ENCODE peak calls at places on chromosomes 12 and 14, in nine cellular contexts. S is naive thymus-derived CD4-positive, alpha-beta T cell; R is OCI-LY7; J is mucosa of descending colon; F is NT2/D1; I is transverse colon; M is Caco-2; L is cardiac muscle cell; G is right cardiac atrium. U is an unnamed sample.

GRCh38 chr12:79296871-79297270 is 393.9 kb downstream of the PAWR start:
- DNase-seq in L (no peak), F (no peak), J (no peak), I (no peak), G (no peak), S (no peak), R (no peak), M (no peak), U (no peak)

GRCh38 chr12:132614861-132615578 is 3.6 kb upstream of the P2RX2 start:
- DNase-seq in J (peak; percentile 78), M (peak; percentile 81), R (peak; percentile 84), I (peak; percentile 84), S (peak; percentile 65), L (peak; percentile 88), F (peak; percentile 82), G (peak; percentile 81), U (peak; percentile 85)

GRCh38 chr14:67420102-67420739 is 8.3 kb upstream of the PLEK2 start:
- DNase-seq in G (no peak), I (peak; percentile 51), J (no peak), R (peak; percentile 67), M (no peak), F (no peak), S (no peak), L (no peak), U (peak; percentile 25)

GRCh38 chr12:27619308-27619707 is 76.9 kb upstream of the REP15 start:
- DNase-seq in G (no peak), I (no peak), L (no peak), S (no peak), R (no peak), M (no peak), F (no peak), J (no peak), U (no peak)

GRCh38 chr14:64654931-64655330 is 49.3 kb upstream of the PLEKHG3 start:
- DNase-seq in F (no peak), R (no peak), S (no peak), G (no peak), M (no peak), L (no peak), I (no peak), J (no peak), U (no peak)

GRCh38 chr14:34301107-34301734 is 160.8 kb downstream of the SPTSSA start:
- DNase-seq in G (no peak), L (peak; percentile 55), I (no peak), S (no peak), F (peak; percentile 32), R (peak; percentile 42), J (no peak), M (no peak), U (no peak)

GRCh38 chr14:53306267-53306721 is 153.2 kb upstream of the DDHD1 start:
- DNase-seq in S (no peak), F (no peak), R (peak; percentile 40), M (peak; percentile 47), I (peak; percentile 22), G (peak; percentile 45), L (peak; percentile 59), J (peak; percentile 56), U (peak; percentile 67)

GRCh38 chr14:78405071-78405856 is 235.1 kb downstream of the NRXN3 start:
- DNase-seq in M (no peak), J (no peak), L (no peak), F (no peak), S (no peak), I (no peak), R (no peak), G (no peak), U (no peak)

GRCh38 chr12:96049096-96049495 is 13.7 kb upstream of the LTA4H start:
- DNase-seq in R (no peak), M (no peak), F (no peak), S (no peak), J (no peak), G (no peak), L (no peak), I (no peak), U (no peak)

GRCh38 chr12:26252946-26253345 is 57.6 kb downstream of the SSPN start:
- DNase-seq in G (no peak), S (no peak), L (no peak), M (no peak), I (no peak), R (no peak), F (no peak), J (no peak), U (no peak)

GRCh38 chr12:124667671-124668337 is 100.4 kb upstream of the NCOR2 start:
- DNase-seq in I (no peak), S (no peak), G (no peak), L (no peak), J (no peak), F (no peak), M (peak; percentile 78), R (no peak), U (no peak)

GRCh38 chr14:102717211-102717610 is 60.0 kb upstream of the TRAF3 start:
- DNase-seq in R (no peak), G (no peak), M (no peak), S (no peak), J (no peak), F (no peak), L (no peak), I (no peak), U (no peak)

GRCh38 chr12:33012226-33012625 is 115.6 kb upstream of the PKP2 start:
- DNase-seq in L (no peak), M (peak; percentile 85), J (no peak), I (no peak), S (no peak), G (no peak), R (no peak), F (no peak), U (no peak)

GRCh38 chr12:80239867-80240266 is 140.5 kb downstream of the OTOGL start:
- DNase-seq in J (no peak), G (no peak), S (no peak), R (no peak), M (no peak), L (no peak), F (no peak), I (no peak), U (no peak)

GRCh38 chr12:31773867-31774266 is 45.0 kb upstream of the AMN1 start:
- DNase-seq in F (no peak), M (peak; percentile 78), I (no peak), S (no peak), G (no peak), R (peak; percentile 64), J (no peak), L (peak; percentile 44), U (no peak)

GRCh38 chr12:13784504-13784903 is 196.9 kb downstream of the GRIN2B start:
- DNase-seq in I (no peak), R (no peak), L (no peak), J (no peak), G (no peak), S (no peak), F (no peak), M (no peak), U (peak; percentile 17)

GRCh38 chr14:68449565-68450295 is 343.1 kb downstream of the ZFP36L1 start:
- DNase-seq in M (no peak), G (no peak), I (no peak), F (peak; percentile 80), R (peak; percentile 42), J (no peak), S (no peak), L (no peak), U (no peak)

GRCh38 chr12:27081668-27082091 is 698 bp downstream of the C12orf71 start:
- DNase-seq in S (no peak), M (peak; percentile 43), J (no peak), G (peak; percentile 19), I (no peak), L (no peak), F (peak; percentile 16), R (no peak), U (no peak)

GRCh38 chr12:88472775-88473174 is 107.5 kb downstream of the KITLG start:
- DNase-seq in G (no peak), J (no peak), F (no peak), S (no peak), M (no peak), L (no peak), R (no peak), I (no peak), U (no peak)

DNA sequence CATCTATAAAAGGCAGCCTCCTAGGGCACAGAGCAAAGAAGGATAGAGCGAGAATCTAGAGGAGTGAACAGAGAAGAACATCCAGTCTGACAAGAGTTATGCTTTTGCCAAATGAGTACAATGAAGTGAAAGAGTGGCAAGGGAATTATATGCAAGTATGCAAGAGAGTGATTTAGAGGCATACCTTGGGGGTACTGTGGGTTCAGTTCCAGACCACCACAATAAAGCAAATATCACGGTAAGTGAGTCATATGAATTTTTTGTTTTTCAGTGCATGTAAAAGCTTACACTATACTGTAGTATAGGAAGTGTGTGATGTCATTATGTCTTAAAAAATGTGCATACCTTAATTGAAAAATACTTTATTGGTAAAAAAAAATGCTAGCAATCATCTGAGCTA is 101.4 kb downstream of the SLC38A1 start:
- DNase-seq in I (no peak), M (no peak), L (no peak), R (no peak), S (no peak), G (no peak), J (no peak), F (no peak), U (no peak)
- H3K4me1 ChIP-seq in I (no peaks in the 10 kb centered on the region), M (no peaks in the 10 kb centered on the region), L (no peaks in the 10 kb centered on the region), R (no peaks in the 10 kb centered on the region), S (no peaks in the 10 kb centered on the region), G (no peaks in the 10 kb centered on the region), J (no peaks in the 10 kb centered on the region), F (no peaks in the 10 kb centered on the region), U (no peaks in the 10 kb centered on the region)

GRCh38 chr14:72889366-72889765 is 4.5 kb downstream of the DPF3 start:
- DNase-seq in R (no peak), M (no peak), G (no peak), F (no peak), L (peak; percentile 94), I (no peak), S (no peak), J (no peak), U (no peak)
- H3K4me3 ChIP-seq in R (no peak overlapping the region), M (no peak overlapping the region), G (no peak overlapping the region), F (no peak overlapping the region), L (no peak overlapping the region), I (no peak overlapping the region), S (no peak overlapping the region), J (no peak overlapping the region), U (no peak overlapping the region)

DNA sequence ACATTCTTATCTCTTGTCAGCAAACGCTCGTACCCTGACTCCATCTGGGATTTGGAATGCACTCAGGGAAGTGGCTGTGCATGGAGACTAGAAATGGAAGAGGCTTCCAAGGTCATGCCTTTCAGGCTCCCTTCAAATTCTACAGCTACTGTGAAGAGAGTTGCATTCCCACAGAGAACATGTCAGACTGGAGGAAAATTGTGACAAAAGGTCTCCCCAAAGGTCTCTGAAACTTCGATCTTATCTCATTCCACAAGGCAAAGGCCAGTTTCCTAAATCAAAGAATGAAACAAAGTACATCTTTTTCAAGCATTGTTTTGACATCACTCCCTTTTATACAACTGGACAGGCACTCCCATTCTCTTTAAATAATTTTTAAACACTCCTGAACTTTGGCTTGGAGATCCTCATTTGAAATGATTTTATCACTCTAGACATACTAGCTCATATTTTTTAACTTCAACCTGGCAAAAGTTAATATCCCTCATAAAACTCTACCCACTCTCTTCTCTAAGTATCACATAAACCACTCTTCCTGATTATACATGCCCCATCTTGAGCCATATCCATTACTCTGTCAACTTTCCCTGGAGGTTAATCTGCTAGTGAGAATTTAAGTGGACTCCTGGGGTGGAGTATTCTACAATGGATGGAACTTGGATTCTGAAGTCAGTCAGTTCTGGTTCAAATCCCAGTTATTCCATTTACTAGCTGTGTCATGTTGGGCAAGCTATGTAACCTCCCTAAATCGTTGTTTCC is 218.1 kb upstream of the HMGA2 start:
- DNase-seq in I (no peak), J (no peak), R (no peak), G (no peak), F (no peak), S (no peak), L (no peak), M (no peak), U (no peak)
- H3K4me1 ChIP-seq in I (peaks cover 14% of the 10 kb centered on the region), J (peaks cover 19% of the 10 kb centered on the region), R (no peaks in the 10 kb centered on the region), G (peaks cover 2% of the 10 kb centered on the region), F (no peaks in the 10 kb centered on the region), S (no peaks in the 10 kb centered on the region), L (peaks cover 21% of the 10 kb centered on the region), M (peaks cover 25% of the 10 kb centered on the region), U (peaks cover 32% of the 10 kb centered on the region)

GRCh38 chr14:76962303-76962660 is 66.2 kb downstream of the IRF2BPL start:
- DNase-seq in S (no peak), J (no peak), F (no peak), M (no peak), G (no peak), R (no peak), L (no peak), I (no peak), U (no peak)
- H3K4me3 ChIP-seq in S (peak overlapping the region; percentile 82), J (no peak overlapping the region), F (peak overlapping the region; percentile 5), M (peak overlapping the region; percentile 24), G (peak overlapping the region; percentile 52), R (peak overlapping the region; percentile 62), L (no peak overlapping the region), I (peak overlapping the region; percentile 29), U (peak overlapping the region; percentile 30)